ENCODE peak calls at places on chromosomes 12 and 14, in six cellular contexts. S is kidney tubule cell; R is nucleus accumbens; D is neuronal stem cell; E is foreskin fibroblast; I is activated naive CD4-positive, alpha-beta T cell treated with anti-CD3 and anti-CD28 coated beads for 36 hours. C is an unnamed sample.

GRCh38 chr14:91149462-91149861 is 35.6 kb downstream of the DGLUCY start:
- DNase-seq in S (peak), R (no peak), D (no peak), E (peak), I (no peak), C (no peak)

GRCh38 chr12:2957816-2958431 is 1.3 kb upstream of the TEAD4 start:
- DNase-seq in S (no peak), R (no peak), D (no peak), E (no peak), I (no peak), C (no peak)

GRCh38 chr12:7995266-7995963 is 37.1 kb upstream of the FOXJ2 start:
- DNase-seq in S (peak), R (peak), D (peak), E (peak), I (peak), C (peak)

GRCh38 chr12:11621797-11622423 is 27.6 kb upstream of the ETV6 start:
- DNase-seq in S (no peak), R (no peak), D (no peak), E (no peak), I (peak), C (no peak)

GRCh38 chr12:153080-153746 is 60.7 kb downstream of the SLC6A12 start:
- DNase-seq in S (peak), R (peak), D (peak), E (peak), I (peak), C (no peak)

GRCh38 chr12:71900091-71900490 is 38.6 kb upstream of the TPH2 start:
- DNase-seq in S (peak), R (no peak), D (no peak), E (no peak), I (no peak), C (no peak)

GRCh38 chr14:101463566-101464171 is 97.6 kb upstream of the DIO3 start:
- DNase-seq in S (no peak), R (no peak), D (no peak), E (no peak), I (no peak), C (no peak)

GRCh38 chr12:131452444-131452860 is 258.4 kb upstream of the SFSWAP start:
- DNase-seq in S (peak), R (no peak), D (no peak), E (no peak), I (peak), C (no peak)

GRCh38 chr14:103899316-103899715 is 28.9 kb upstream of the TDRD9 start:
- DNase-seq in S (no peak), R (no peak), D (no peak), E (no peak), I (no peak), C (no peak)

GRCh38 chr12:80218925-80219714 is 119.8 kb downstream of the OTOGL start:
- DNase-seq in S (peak), R (no peak), D (no peak), E (no peak), I (no peak), C (no peak)

GRCh38 chr12:67811437-67812361 is 163.2 kb downstream of the DYRK2 start:
- DNase-seq in S (peak), R (no peak), D (no peak), E (peak), I (no peak), C (no peak)

GRCh38 chr14:100065942-100066574 is 836 bp downstream of the EVL start:
- DNase-seq in S (no peak), R (no peak), D (no peak), E (no peak), I (peak), C (no peak)

GRCh38 chr12:128534906-128535305 is 267.9 kb downstream of the TMEM132C start:
- DNase-seq in S (peak), R (no peak), D (no peak), E (no peak), I (no peak), C (no peak)

GRCh38 chr12:30927210-30927576 is 645 bp downstream of the TSPAN11 start:
- DNase-seq in S (no peak), R (no peak), D (no peak), E (no peak), I (no peak), C (no peak)

GRCh38 chr12:12922191-12922616 is 29.8 kb downstream of the GPRC5D start:
- DNase-seq in S (peak), R (no peak), D (no peak), E (no peak), I (no peak), C (no peak)

GRCh38 chr14:93081875-93082570 is 33.7 kb downstream of the ITPK1 start:
- DNase-seq in S (no peak), R (no peak), D (no peak), E (no peak), I (peak), C (no peak)

GRCh38 chr12:88225776-88226175 is 83.7 kb downstream of the TMTC3 start:
- DNase-seq in S (no peak), R (no peak), D (no peak), E (no peak), I (no peak), C (no peak)